ENCODE peak calls at places on chromosomes 11 and 22, in four cellular contexts. W is activated gamma-delta T cell treated with anti-CD3 and anti-CD28 coated beads, Interleukin-2, amount 50 U/mL, for 16 hours; E is choroid plexus epithelial cell; C is activated naive CD8-positive, alpha-beta T cell treated with anti-CD3 and anti-CD28 coated beads, Interleukin-2, amount 50 U/mL, for 24 hours. N is an unnamed sample.

GRCh38 chr11:134539285-134539684 is 127.2 kb upstream of the B3GAT1 start:
- DNase-seq in W (no peak), E (no peak), C (no peak), N (no peak)

GRCh38 chr11:86464509-86465221 is 90.0 kb downstream of the CCDC81 start:
- DNase-seq in C (no peak), W (no peak), E (peak), N (no peak)

GRCh38 chr11:128290106-128290840 is 297.1 kb downstream of the ETS1 start:
- DNase-seq in W (peak), E (peak), C (peak), N (peak)

GRCh38 chr22:33088418-33088817 is 30.2 kb upstream of the SYN3 start:
- DNase-seq in W (no peak), E (no peak), C (no peak), N (no peak)

GRCh38 chr11:102783720-102784119 is 3.3 kb upstream of the MMP10 start:
- DNase-seq in E (no peak), W (no peak), C (no peak), N (no peak)

GRCh38 chr22:36252754-36253522 is at the start of gene APOL1:
- DNase-seq in C (peak), W (no peak), E (peak), N (no peak)

GRCh38 chr11:69939551-69940245 is 120.5 kb upstream of the FGF3 start:
- DNase-seq in W (no peak), C (no peak), E (peak), N (no peak)

GRCh38 chr11:79274636-79275315 is 166.1 kb downstream of the TENM4 start:
- DNase-seq in C (no peak), E (peak), W (no peak), N (no peak)

GRCh38 chr11:46472662-46472994 is 81.1 kb upstream of the CHRM4 start:
- DNase-seq in E (no peak), C (no peak), W (no peak), N (no peak)

GRCh38 chr11:125517116-125517804 is 21.2 kb upstream of the FEZ1 start:
- DNase-seq in W (no peak), E (peak), C (no peak), N (no peak)

GRCh38 chr22:37638351-37639069 is 959 bp upstream of the SH3BP1 start:
- DNase-seq in E (no peak), W (no peak), C (peak), N (no peak)

GRCh38 chr11:86069408-86070086 is 663 bp upstream of the PICALM start:
- DNase-seq in C (no peak), W (no peak), E (peak), N (peak)

GRCh38 chr11:108498816-108499408 is 728 bp upstream of the POGLUT3 start:
- DNase-seq in W (no peak), E (no peak), C (no peak), N (no peak)

GRCh38 chr11:70233511-70233919 is 30.4 kb downstream of the FADD start:
- DNase-seq in W (no peak), E (peak), C (no peak), N (no peak)

GRCh38 chr11:57426439-57426753 is 525 bp downstream of the SLC43A3 start:
- DNase-seq in W (no peak), E (no peak), C (peak), N (no peak)

GRCh38 chr22:25702046-25702445 is 39.9 kb upstream of the MYO18B start:
- DNase-seq in E (peak), W (no peak), C (no peak), N (no peak)

GRCh38 chr22:36055376-36056310 is 27.0 kb upstream of the RBFOX2 start:
- DNase-seq in C (no peak), W (no peak), E (peak), N (no peak)

GRCh38 chr11:61888043-61888442 is 3.3 kb downstream of the FADS3 start:
- DNase-seq in C (no peak), W (no peak), E (peak), N (peak)

GRCh38 chr11:123063396-123064267 is 1.7 kb upstream of the HSPA8 start:
- DNase-seq in E (peak), W (no peak), C (peak), N (no peak)

GRCh38 chr11:132874638-132875037 is 657.7 kb downstream of the OPCML start:
- DNase-seq in W (no peak), E (peak), C (no peak), N (no peak)

GRCh38 chr11:75140269-75141138 is 10.4 kb upstream of the SLCO2B1 start:
- DNase-seq in W (peak), C (peak), E (peak), N (no peak)

GRCh38 chr22:19916941-19917340 is 24.6 kb upstream of the COMT start:
- DNase-seq in W (no peak), E (no peak), C (no peak), N (no peak)

GRCh38 chr11:15107730-15108515 is 6.8 kb upstream of the INSC start:
- DNase-seq in C (no peak), W (no peak), E (no peak), N (no peak)

GRCh38 chr11:68045900-68046299 is 7.1 kb downstream of the TCIRG1 start:
- DNase-seq in W (no peak), E (no peak), C (no peak), N (no peak)

GRCh38 chr11:19821412-19821875 is 108.8 kb downstream of the NAV2 start:
- DNase-seq in E (peak), W (no peak), C (no peak), N (no peak)

GRCh38 chr11:90774727-90775572 is 552.1 kb upstream of the CHORDC1 start:
- DNase-seq in E (peak), C (no peak), W (no peak), N (no peak)

GRCh38 chr11:57792060-57792541 is 30.5 kb downstream of the CTNND1 start:
- DNase-seq in W (peak), C (peak), E (peak), N (no peak)

GRCh38 chr22:34847072-34847471 is 218.9 kb upstream of the ISX start:
- DNase-seq in C (no peak), W (no peak), E (no peak), N (no peak)

GRCh38 chr11:47414685-47415070 is 6.3 kb downstream of the SLC39A13 start:
- DNase-seq in E (no peak), W (no peak), C (no peak), N (no peak)

GRCh38 chr22:19105456-19105855 is 16.8 kb downstream of the DGCR2 start:
- DNase-seq in W (no peak), E (no peak), C (no peak), N (no peak)

GRCh38 chr22:23259916-23260644 is 79.8 kb downstream of the BCR start:
- DNase-seq in W (no peak), C (no peak), E (no peak), N (no peak)

GRCh38 chr11:16252373-16252772 is 104.0 kb downstream of the SOX6 start:
- DNase-seq in W (no peak), E (no peak), C (no peak), N (no peak)